ENCODE peak calls at places on chromosome 13, in nine cellular contexts. J, S, G, B, X, K, N, T and A are unnamed samples.
A peak's percentile ranks its signal among the peaks of the same experiment; 100 is the strongest.

GRCh38 chr13:113548171-113548641 is 36.3 kb upstream of the TFDP1 start:
- DNase-seq in T (no peak), G (no peak), B (no peak), N (peak; percentile 80), K (no peak), S (peak; percentile 85), X (no peak), J (no peak), A (no peak)

GRCh38 chr13:79901336-79901735 is 420.4 kb downstream of the NDFIP2 start:
- DNase-seq in X (no peak), T (no peak), J (no peak), G (peak; percentile 1), B (no peak), N (peak; percentile 7), S (peak; percentile 27), K (peak; percentile 13), A (peak; percentile 68)

GRCh38 chr13:39105110-39105509 is 66.9 kb downstream of the NHLRC3 start:
- DNase-seq in X (peak; percentile 18), K (no peak), T (no peak), S (no peak), N (no peak), G (no peak), B (no peak), J (no peak), A (peak; percentile 93)

GRCh38 chr13:46622918-46623256 is 69.9 kb downstream of the LRCH1 start:
- DNase-seq in B (peak; percentile 57), N (peak; percentile 61), J (peak; percentile 24), T (no peak), S (peak; percentile 70), G (no peak), X (no peak), K (peak; percentile 84), A (peak; percentile 66)

GRCh38 chr13:113442985-113443362 is 10.3 kb downstream of the ADPRHL1 start:
- DNase-seq in X (no peak), S (no peak), J (no peak), T (no peak), N (no peak), K (no peak), B (no peak), G (no peak), A (no peak)

GRCh38 chr13:24627090-24627714 is 53.0 kb upstream of the ATP12A start:
- DNase-seq in B (no peak), X (no peak), S (no peak), T (peak; percentile 18), J (no peak), K (no peak), G (no peak), N (no peak), A (no peak)

GRCh38 chr13:113034451-113035208 is 65.6 kb downstream of the MCF2L start:
- DNase-seq in J (no peak), K (peak; percentile 56), N (peak; percentile 26), G (peak; percentile 24), T (peak; percentile 52), B (peak; percentile 73), S (peak; percentile 36), X (peak; percentile 42), A (peak; percentile 36)

GRCh38 chr13:48769107-48769704 is 115.5 kb downstream of the CYSLTR2 start:
- DNase-seq in X (peak; percentile 93), S (peak; percentile 81), J (peak; percentile 41), G (peak; percentile 95), N (peak; percentile 76), B (peak; percentile 48), T (peak; percentile 82), K (peak; percentile 91), A (peak; percentile 91)

GRCh38 chr13:89407357-89407756 is 1736.2 kb downstream of the SLITRK5 start:
- DNase-seq in B (no peak), G (no peak), K (no peak), T (no peak), J (no peak), S (no peak), X (no peak), N (no peak), A (no peak)

GRCh38 chr13:102900193-102900608 is 54.4 kb downstream of the ERCC5 start:
- DNase-seq in N (no peak), K (no peak), S (no peak), X (no peak), T (peak; percentile 72), G (no peak), B (no peak), J (no peak), A (no peak)

GRCh38 chr13:42486711-42487198 is 87.2 kb upstream of the TNFSF11 start:
- DNase-seq in G (peak; percentile 92), T (no peak), K (peak; percentile 71), J (no peak), N (peak; percentile 82), X (peak; percentile 87), B (no peak), S (peak; percentile 84), A (no peak)

GRCh38 chr13:110770678-110771077 is 57.2 kb downstream of the ING1 start:
- DNase-seq in G (no peak), B (no peak), N (no peak), K (no peak), X (no peak), T (no peak), J (no peak), S (no peak), A (no peak)

GRCh38 chr13:49690133-49690989 is 925 bp downstream of the EBPL start:
- DNase-seq in B (no peak), K (peak; percentile 87), G (peak; percentile 71), T (peak; percentile 89), J (no peak), N (peak; percentile 60), S (peak; percentile 68), X (peak; percentile 63), A (peak; percentile 13)

DNA sequence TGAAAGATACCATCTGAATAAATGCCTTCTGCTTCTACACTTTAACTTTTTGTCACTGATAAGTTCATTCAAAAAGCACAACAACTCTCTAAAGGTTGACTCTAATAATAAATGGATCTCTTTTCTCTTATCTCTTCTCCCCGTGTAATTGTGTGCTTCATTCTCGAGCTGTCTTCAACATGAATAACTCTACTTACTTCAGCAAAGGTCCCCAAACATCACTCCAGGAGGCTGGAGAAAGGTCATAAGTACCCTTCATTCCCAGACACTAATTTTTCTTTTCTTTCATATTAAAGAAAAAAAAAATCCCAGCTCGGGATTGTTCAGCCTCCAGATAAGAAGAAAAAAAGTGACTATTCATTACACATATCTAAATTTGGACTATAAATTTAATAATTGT is 222.2 kb downstream of the FOXO1 start:
- DNase-seq in J (no peak), T (no peak), K (no peak), G (no peak), B (no peak), N (peak; percentile 60), X (no peak), S (peak; percentile 66), A (no peak)
- H3K27ac ChIP-seq in J (no peak overlapping the region), T (no peak overlapping the region), K (no peak overlapping the region), G (peak overlapping the region; percentile 31), B (no peak overlapping the region), N (no peak overlapping the region), X (no peak overlapping the region), S (no peak overlapping the region), A (no peak overlapping the region)

GRCh38 chr13:36154567-36155231 is 23.5 kb upstream of the DCLK1 start:
- DNase-seq in B (no peak), X (no peak), J (peak; percentile 16), G (peak; percentile 77), K (no peak), N (no peak), S (peak; percentile 25), T (no peak), A (peak; percentile 97)
- H3K4me3 ChIP-seq in B (peak overlapping the region; percentile 27), X (no peak overlapping the region), J (peak overlapping the region; percentile 63), G (peak overlapping the region; percentile 23), K (no peak overlapping the region), N (peak overlapping the region; percentile 31), S (no peak overlapping the region), T (no peak overlapping the region), A (peak overlapping the region; percentile 46)

GRCh38 chr13:109273326-109273751 is 513.0 kb downstream of the IRS2 start:
- DNase-seq in J (no peak), K (peak; percentile 29), X (peak; percentile 65), G (peak; percentile 20), B (no peak), N (peak; percentile 46), S (peak; percentile 59), T (no peak), A (no peak)
- H3K27ac ChIP-seq in J (no peak overlapping the region), K (peak overlapping the region; percentile 16), X (peak overlapping the region; percentile 85), G (peak overlapping the region; percentile 83), B (no peak overlapping the region), N (peak overlapping the region; percentile 71), S (peak overlapping the region; percentile 21), T (no peak overlapping the region), A (peak overlapping the region; percentile 84)

GRCh38 chr13:28494861-28495585 is at the start of gene FLT1:
- DNase-seq in J (peak; percentile 77), N (no peak), S (peak; percentile 32), G (no peak), X (peak; percentile 74), K (peak; percentile 38), B (peak; percentile 40), T (no peak), A (no peak)
- H3K4me3 ChIP-seq in J (peak within 1 kb of the TSS; percentile 75), N (peak within 1 kb of the TSS; percentile 49), S (peak within 1 kb of the TSS; percentile 37), G (peak within 1 kb of the TSS; percentile 63), X (peak within 1 kb of the TSS; percentile 98), K (peak within 1 kb of the TSS; percentile 94), B (peak within 1 kb of the TSS; percentile 34), T (no peak within 1 kb of the TSS), A (peak within 1 kb of the TSS; percentile 5)

GRCh38 chr13:34349091-34349722 is 531.3 kb downstream of the RFC3 start:
- DNase-seq in G (peak; percentile 97), X (peak; percentile 81), T (no peak), J (peak; percentile 71), S (peak; percentile 100), K (peak; percentile 89), N (peak; percentile 100), B (no peak), A (peak; percentile 57)
- H3K27ac ChIP-seq in G (no peak overlapping the region), X (no peak overlapping the region), T (no peak overlapping the region), J (no peak overlapping the region), S (no peak overlapping the region), K (no peak overlapping the region), N (peak overlapping the region; percentile 5), B (no peak overlapping the region), A (no peak overlapping the region)

DNA sequence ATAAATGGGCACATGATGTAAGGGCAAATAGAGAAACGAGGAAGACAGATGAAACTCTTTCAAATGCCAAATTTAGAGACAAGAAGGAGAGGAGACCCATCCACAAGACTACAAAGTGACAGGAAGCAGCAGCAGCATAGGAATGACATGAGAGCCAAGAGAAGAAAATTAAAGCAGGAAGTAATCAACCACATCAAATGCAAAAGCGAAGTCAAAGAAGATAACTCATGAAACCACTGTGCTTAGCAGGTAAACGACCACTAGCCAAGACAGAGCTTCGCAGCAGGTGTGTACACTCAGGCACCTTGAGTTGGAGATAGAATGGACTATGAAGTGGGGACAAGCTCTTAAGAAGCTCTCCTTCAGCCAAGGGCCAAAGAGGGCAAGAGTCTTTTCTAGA is 64.1 kb downstream of the KLF12 start:
- DNase-seq in T (no peak), B (no peak), J (no peak), G (no peak), K (no peak), X (no peak), N (no peak), S (no peak), A (no peak)
- H3K4me3 ChIP-seq in T (no peak overlapping the region), B (no peak overlapping the region), J (no peak overlapping the region), G (no peak overlapping the region), K (no peak overlapping the region), X (no peak overlapping the region), N (no peak overlapping the region), S (no peak overlapping the region), A (no peak overlapping the region)